ENCODE peak calls at places on chromosomes 3 and 15, in eight cellular contexts. F is activated CD8-positive, alpha-beta memory T cell treated with anti-CD3 and anti-CD28 coated beads, Interleukin-2, amount 10 ng/mL, durations not matched to agents 7 days and 5 days; P is stimulated activated CD4-positive, alpha-beta T cell treated with anti-CD3 and anti-CD28 coated beads, Interleukin-4, amount 100 ng/mL, for 48 hours; M is stromal cell of bone marrow; B is lower lobe of right lung; A is caudate nucleus; T is MCF 10A; G is activated T-helper 1 cell treated with Interleukin-2 at 50 U/mL for 16 hours. Y is an unnamed sample.

GRCh38 chr15:37891754-37892368 is 42.6 kb upstream of the TMCO5A start:
- DNase-seq in F (no peak), P (no peak), M (peak), B (no peak), A (peak), T (peak), G (no peak), Y (peak)

GRCh38 chr3:124965413-124965812 is 30.9 kb upstream of the MUC13 start:
- DNase-seq in F (no peak), P (no peak), M (no peak), B (no peak), A (no peak), T (no peak), G (no peak), Y (no peak)

GRCh38 chr15:33135355-33135781 is 59.1 kb downstream of the FMN1 start:
- DNase-seq in F (no peak), P (no peak), M (no peak), B (no peak), A (peak), T (no peak), G (no peak), Y (no peak)

GRCh38 chr3:173396191-173397041 is 1.1 kb upstream of the NLGN1 start:
- DNase-seq in F (no peak), P (no peak), M (no peak), B (no peak), A (peak), T (peak), G (no peak), Y (no peak)

GRCh38 chr3:155744091-155744625 is 713 bp downstream of the PLCH1 start:
- DNase-seq in F (peak), P (peak), M (no peak), B (peak), A (peak), T (peak), G (peak), Y (peak)

GRCh38 chr3:16808393-16809107 is 76.2 kb upstream of the PLCL2 start:
- DNase-seq in F (no peak), P (no peak), M (no peak), B (no peak), A (no peak), T (no peak), G (no peak), Y (peak)

GRCh38 chr3:118057086-118057485 is 977.6 kb downstream of the IGSF11 start:
- DNase-seq in F (no peak), P (no peak), M (no peak), B (no peak), A (no peak), T (no peak), G (no peak), Y (no peak)

GRCh38 chr15:38010390-38010789 is 76.0 kb downstream of the TMCO5A start:
- DNase-seq in F (no peak), P (no peak), M (no peak), B (no peak), A (no peak), T (no peak), G (no peak), Y (no peak)

GRCh38 chr15:44554934-44555723 is 18.2 kb downstream of the EIF3J start:
- DNase-seq in F (no peak), P (no peak), M (no peak), B (no peak), A (no peak), T (no peak), G (no peak), Y (no peak)

GRCh38 chr3:100489118-100489517 is 3.3 kb upstream of the TMEM45A start:
- DNase-seq in F (no peak), P (no peak), M (no peak), B (no peak), A (no peak), T (no peak), G (no peak), Y (no peak)

GRCh38 chr3:172692751-172693310 is 18.0 kb downstream of the NCEH1 start:
- DNase-seq in F (no peak), P (no peak), M (no peak), B (no peak), A (no peak), T (no peak), G (no peak), Y (no peak)

GRCh38 chr3:129063841-129064482 is 3.4 kb downstream of the GP9 start:
- DNase-seq in F (no peak), P (no peak), M (no peak), B (peak), A (no peak), T (no peak), G (no peak), Y (no peak)

GRCh38 chr15:41892621-41893421 is 1.0 kb downstream of the SPTBN5 start:
- DNase-seq in F (peak), P (no peak), M (no peak), B (peak), A (no peak), T (no peak), G (peak), Y (no peak)

GRCh38 chr3:185084883-185085282 is 68.0 kb downstream of the C3orf70 start:
- DNase-seq in F (no peak), P (no peak), M (no peak), B (no peak), A (no peak), T (no peak), G (no peak), Y (peak)

GRCh38 chr15:98397411-98397810 is 250.9 kb upstream of the IGF1R start:
- DNase-seq in F (no peak), P (no peak), M (no peak), B (no peak), A (no peak), T (no peak), G (no peak), Y (no peak)

GRCh38 chr3:32842987-32843386 is 25.2 kb downstream of the TRIM71 start:
- DNase-seq in F (no peak), P (no peak), M (no peak), B (no peak), A (no peak), T (no peak), G (no peak), Y (no peak)

GRCh38 chr3:122415762-122416654 is at the start of gene WDR5B:
- DNase-seq in F (peak), P (peak), M (peak), B (peak), A (no peak), T (peak), G (peak), Y (peak)

GRCh38 chr15:69593488-69593887 is 140.9 kb downstream of the RPLP1 start:
- DNase-seq in F (no peak), P (no peak), M (no peak), B (no peak), A (no peak), T (no peak), G (no peak), Y (no peak)

GRCh38 chr3:67678665-67679064 is 24.3 kb upstream of the SUCLG2 start:
- DNase-seq in F (no peak), P (no peak), M (no peak), B (no peak), A (no peak), T (no peak), G (no peak), Y (no peak)

GRCh38 chr3:171503817-171504216 is 43.6 kb upstream of the TNIK start:
- DNase-seq in F (no peak), P (no peak), M (no peak), B (no peak), A (no peak), T (no peak), G (no peak), Y (no peak)

GRCh38 chr3:14876942-14877341 is 58.2 kb downstream of the FGD5 start:
- DNase-seq in F (no peak), P (no peak), M (peak), B (peak), A (no peak), T (no peak), G (no peak), Y (peak)

Y was measured in PC-3.